ENCODE peak calls at places on chromosomes 16 and 17, in four cellular contexts. One of them, this sample, is unnamed.

GRCh38 chr16:10098991-10099390 is 83.2 kb downstream of the GRIN2A start:
- DNase-seq in upper lobe of right lung: no peak
- DNase-seq in esophagus squamous epithelium: no peak
- DNase-seq in lower lobe of right lung: no peak
- DNase-seq in this sample: no peak

GRCh38 chr16:85829751-85830445 is 30.4 kb downstream of the COX4I1 start:
- DNase-seq in lower lobe of right lung: peak; percentile 73
- DNase-seq in upper lobe of right lung: peak; percentile 82
- DNase-seq in esophagus squamous epithelium: no peak
- DNase-seq in this sample: peak; percentile 83

GRCh38 chr16:85453179-85453678 is 159.9 kb upstream of the GSE1 start:
- DNase-seq in esophagus squamous epithelium: no peak
- DNase-seq in upper lobe of right lung: no peak
- DNase-seq in lower lobe of right lung: no peak
- DNase-seq in this sample: no peak

GRCh38 chr17:35254107-35254802 is 11.4 kb downstream of the SLFN5 start:
- DNase-seq in esophagus squamous epithelium: no peak
- DNase-seq in upper lobe of right lung: no peak
- DNase-seq in lower lobe of right lung: peak; percentile 53
- DNase-seq in this sample: no peak

GRCh38 chr16:9102379-9102778 is 10.9 kb downstream of the HAPSTR1 start:
- DNase-seq in esophagus squamous epithelium: no peak
- DNase-seq in upper lobe of right lung: no peak
- DNase-seq in lower lobe of right lung: no peak
- DNase-seq in this sample: no peak

GRCh38 chr16:48236286-48236685 is 7.8 kb upstream of the LONP2 start:
- DNase-seq in upper lobe of right lung: no peak
- DNase-seq in esophagus squamous epithelium: no peak
- DNase-seq in lower lobe of right lung: no peak
- DNase-seq in this sample: no peak

GRCh38 chr17:8791910-8792270 is 7.3 kb downstream of the MFSD6L start:
- DNase-seq in lower lobe of right lung: no peak
- DNase-seq in upper lobe of right lung: no peak
- DNase-seq in esophagus squamous epithelium: no peak
- DNase-seq in this sample: no peak

GRCh38 chr16:1538804-1539520 is 5.5 kb downstream of the TMEM204 start:
- DNase-seq in upper lobe of right lung: no peak
- DNase-seq in lower lobe of right lung: no peak
- DNase-seq in esophagus squamous epithelium: no peak
- DNase-seq in this sample: peak; percentile 77

GRCh38 chr17:18948476-18949006 is 3.4 kb upstream of the SLC5A10 start:
- DNase-seq in esophagus squamous epithelium: no peak
- DNase-seq in upper lobe of right lung: peak; percentile 52
- DNase-seq in lower lobe of right lung: no peak
- DNase-seq in this sample: peak; percentile 51

GRCh38 chr16:56672761-56673536 is 3.3 kb downstream of the MT1H start:
- DNase-seq in upper lobe of right lung: no peak
- DNase-seq in lower lobe of right lung: no peak
- DNase-seq in esophagus squamous epithelium: no peak
- DNase-seq in this sample: no peak

GRCh38 chr17:39568710-39569109 is 39.0 kb downstream of the NEUROD2 start:
- DNase-seq in upper lobe of right lung: no peak
- DNase-seq in esophagus squamous epithelium: no peak
- DNase-seq in lower lobe of right lung: no peak
- DNase-seq in this sample: no peak

GRCh38 chr16:1159973-1160772 is 7.3 kb downstream of the CACNA1H start:
- DNase-seq in upper lobe of right lung: no peak
- DNase-seq in esophagus squamous epithelium: no peak
- DNase-seq in lower lobe of right lung: no peak
- DNase-seq in this sample: no peak

GRCh38 chr16:3259097-3259496 is 2.7 kb upstream of the MEFV start:
- DNase-seq in lower lobe of right lung: no peak
- DNase-seq in esophagus squamous epithelium: no peak
- DNase-seq in upper lobe of right lung: no peak
- DNase-seq in this sample: peak; percentile 71

GRCh38 chr16:90035902-90036301 is 16.6 kb upstream of the DBNDD1 start:
- DNase-seq in lower lobe of right lung: no peak
- DNase-seq in esophagus squamous epithelium: no peak
- DNase-seq in upper lobe of right lung: no peak
- DNase-seq in this sample: peak; percentile 28

GRCh38 chr16:59249049-59249448 is 514.9 kb upstream of the GOT2 start:
- DNase-seq in upper lobe of right lung: no peak
- DNase-seq in esophagus squamous epithelium: no peak
- DNase-seq in lower lobe of right lung: no peak
- DNase-seq in this sample: no peak

GRCh38 chr17:16917995-16918394 is 53.9 kb downstream of the TNFRSF13B start:
- DNase-seq in esophagus squamous epithelium: no peak
- DNase-seq in lower lobe of right lung: peak; percentile 67
- DNase-seq in upper lobe of right lung: peak; percentile 82
- DNase-seq in this sample: no peak

GRCh38 chr16:75074415-75074793 is 42.2 kb downstream of the LDHD start:
- DNase-seq in upper lobe of right lung: no peak
- DNase-seq in lower lobe of right lung: no peak
- DNase-seq in esophagus squamous epithelium: no peak
- DNase-seq in this sample: no peak

GRCh38 chr16:75071621-75072020 is 45.0 kb downstream of the LDHD start:
- DNase-seq in upper lobe of right lung: no peak
- DNase-seq in lower lobe of right lung: no peak
- DNase-seq in esophagus squamous epithelium: no peak
- DNase-seq in this sample: no peak

GRCh38 chr16:75073551-75074414 is 42.8 kb downstream of the LDHD start:
- DNase-seq in esophagus squamous epithelium: no peak
- DNase-seq in upper lobe of right lung: no peak
- DNase-seq in lower lobe of right lung: no peak
- DNase-seq in this sample: no peak

GRCh38 chr16:75070055-75070841 is 46.3 kb downstream of the LDHD start:
- DNase-seq in lower lobe of right lung: no peak
- DNase-seq in esophagus squamous epithelium: no peak
- DNase-seq in upper lobe of right lung: no peak
- DNase-seq in this sample: no peak

GRCh38 chr16:75072239-75072947 is 44.2 kb downstream of the LDHD start:
- DNase-seq in esophagus squamous epithelium: no peak
- DNase-seq in lower lobe of right lung: no peak
- DNase-seq in upper lobe of right lung: no peak
- DNase-seq in this sample: no peak
- H3K36me3 ChIP-seq in esophagus squamous epithelium: no peaks in the 10 kb centered on the region
- H3K36me3 ChIP-seq in lower lobe of right lung: no peaks in the 10 kb centered on the region
- H3K36me3 ChIP-seq in upper lobe of right lung: no peaks in the 10 kb centered on the region
- H3K36me3 ChIP-seq in this sample: no peaks in the 10 kb centered on the region

GRCh38 chr17:82750241-82750905 is 1.5 kb upstream of the TBCD start:
- DNase-seq in esophagus squamous epithelium: no peak
- DNase-seq in lower lobe of right lung: peak; percentile 48
- DNase-seq in upper lobe of right lung: no peak
- DNase-seq in this sample: no peak

GRCh38 chr17:82748756-82749155 is 3.1 kb upstream of the TBCD start:
- DNase-seq in upper lobe of right lung: no peak
- DNase-seq in esophagus squamous epithelium: no peak
- DNase-seq in lower lobe of right lung: peak; percentile 38
- DNase-seq in this sample: no peak

GRCh38 chr17:82743344-82744219 is 8.2 kb downstream of the FN3K start:
- DNase-seq in lower lobe of right lung: peak; percentile 38
- DNase-seq in esophagus squamous epithelium: no peak
- DNase-seq in upper lobe of right lung: no peak
- DNase-seq in this sample: no peak

GRCh38 chr17:82740906-82741759 is 5.7 kb downstream of the FN3K start:
- DNase-seq in upper lobe of right lung: no peak
- DNase-seq in lower lobe of right lung: peak; percentile 18
- DNase-seq in esophagus squamous epithelium: no peak
- DNase-seq in this sample: no peak

DNA sequence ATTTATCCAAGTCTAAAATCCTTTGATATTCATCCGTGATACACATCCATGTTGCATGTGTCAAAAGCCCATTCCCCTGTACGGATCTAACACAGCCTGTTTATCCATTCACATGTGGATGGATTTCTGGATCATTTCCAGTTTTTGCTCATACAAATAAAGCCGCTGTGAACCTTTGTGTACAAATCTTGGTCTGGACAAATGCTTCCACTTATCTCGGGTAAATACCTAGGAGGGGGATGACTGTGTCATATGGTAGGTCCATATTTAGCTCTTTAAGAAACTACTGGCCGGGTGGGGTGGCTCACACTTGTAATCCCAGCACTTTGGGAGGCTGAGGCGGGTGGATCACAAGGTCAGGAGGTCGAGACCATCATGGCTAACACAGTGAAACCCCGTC is 6.3 kb upstream of the TBCD start:
- DNase-seq in lower lobe of right lung: peak; percentile 15
- DNase-seq in esophagus squamous epithelium: no peak
- DNase-seq in upper lobe of right lung: no peak
- DNase-seq in this sample: no peak
- H3K9me3 ChIP-seq in lower lobe of right lung: peaks cover 4% of the 10 kb centered on the region
- H3K9me3 ChIP-seq in esophagus squamous epithelium: no peaks in the 10 kb centered on the region
- H3K9me3 ChIP-seq in upper lobe of right lung: no peaks in the 10 kb centered on the region
- H3K9me3 ChIP-seq in this sample: no peaks in the 10 kb centered on the region

GRCh38 chr17:78790552-78790951 is 8.5 kb upstream of the CYTH1 start:
- DNase-seq in esophagus squamous epithelium: no peak
- DNase-seq in upper lobe of right lung: no peak
- DNase-seq in lower lobe of right lung: peak; percentile 45
- DNase-seq in this sample: peak; percentile 36
- H3K36me3 ChIP-seq in esophagus squamous epithelium: peaks cover 3% of the 10 kb centered on the region
- H3K36me3 ChIP-seq in upper lobe of right lung: peaks cover 28% of the 10 kb centered on the region
- H3K36me3 ChIP-seq in lower lobe of right lung: peaks cover 27% of the 10 kb centered on the region
- H3K36me3 ChIP-seq in this sample: no peaks in the 10 kb centered on the region

DNA sequence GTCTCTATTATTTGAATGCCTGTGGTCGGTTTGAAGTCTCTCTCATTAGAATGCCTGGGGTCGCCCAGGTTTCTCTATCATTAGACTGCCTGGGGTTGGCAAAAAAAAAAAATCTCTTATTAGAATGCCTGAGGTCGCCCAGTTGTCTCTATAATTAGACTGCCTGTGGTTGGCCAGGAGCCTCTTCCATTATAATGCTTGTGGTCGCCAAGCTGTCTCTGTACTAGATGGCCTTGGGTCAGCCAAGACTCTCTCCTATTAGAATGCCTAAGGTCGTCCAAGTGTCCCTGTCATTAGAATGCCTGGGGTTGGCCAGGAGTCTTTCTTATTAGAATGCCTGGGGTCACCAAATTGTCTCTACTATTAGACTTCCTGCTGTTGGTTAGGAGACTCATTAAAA is 2228.4 kb downstream of the TP53TG3F start:
- DNase-seq in esophagus squamous epithelium: no peak
- DNase-seq in lower lobe of right lung: no peak
- DNase-seq in upper lobe of right lung: no peak
- DNase-seq in this sample: no peak
- H3K9me3 ChIP-seq in esophagus squamous epithelium: no peaks in the 10 kb centered on the region
- H3K9me3 ChIP-seq in lower lobe of right lung: peaks cover 8% of the 10 kb centered on the region
- H3K9me3 ChIP-seq in upper lobe of right lung: peaks cover 5% of the 10 kb centered on the region
- H3K9me3 ChIP-seq in this sample: no peaks in the 10 kb centered on the region

GRCh38 chr16:4392382-4393242 is 21.0 kb downstream of the VASN start:
- DNase-seq in lower lobe of right lung: peak; percentile 47
- DNase-seq in upper lobe of right lung: no peak
- DNase-seq in esophagus squamous epithelium: no peak
- DNase-seq in this sample: peak; percentile 74
- H3K36me3 ChIP-seq in lower lobe of right lung: peaks cover 77% of the 10 kb centered on the region
- H3K36me3 ChIP-seq in upper lobe of right lung: peaks cover 24% of the 10 kb centered on the region
- H3K36me3 ChIP-seq in esophagus squamous epithelium: no peaks in the 10 kb centered on the region
- H3K36me3 ChIP-seq in this sample: no peaks in the 10 kb centered on the region

DNA sequence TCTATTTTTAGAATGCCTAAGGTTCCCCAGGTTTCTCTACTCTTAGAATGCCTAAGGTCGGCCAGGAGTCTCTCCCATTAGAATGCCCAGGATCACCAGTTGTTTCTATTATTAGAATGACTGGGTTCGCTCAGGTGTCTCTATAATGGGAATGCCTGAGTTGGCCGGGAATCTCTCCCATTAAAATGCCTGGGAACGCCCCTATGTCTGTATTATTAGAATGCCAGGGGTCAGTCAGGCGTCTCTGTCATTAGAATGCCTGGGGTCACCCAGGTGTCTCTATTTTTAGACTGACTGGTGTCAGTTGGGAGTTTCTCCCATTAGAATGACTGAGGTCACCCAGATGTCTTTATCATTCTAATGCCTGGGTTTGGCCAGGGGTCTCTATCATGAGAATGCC is 2252.5 kb downstream of the TP53TG3F start:
- DNase-seq in lower lobe of right lung: no peak
- DNase-seq in upper lobe of right lung: no peak
- DNase-seq in esophagus squamous epithelium: no peak
- DNase-seq in this sample: no peak
- H3K9me3 ChIP-seq in lower lobe of right lung: peaks cover 17% of the 10 kb centered on the region
- H3K9me3 ChIP-seq in upper lobe of right lung: peaks cover 13% of the 10 kb centered on the region
- H3K9me3 ChIP-seq in esophagus squamous epithelium: no peaks in the 10 kb centered on the region
- H3K9me3 ChIP-seq in this sample: peaks cover 2% of the 10 kb centered on the region

DNA sequence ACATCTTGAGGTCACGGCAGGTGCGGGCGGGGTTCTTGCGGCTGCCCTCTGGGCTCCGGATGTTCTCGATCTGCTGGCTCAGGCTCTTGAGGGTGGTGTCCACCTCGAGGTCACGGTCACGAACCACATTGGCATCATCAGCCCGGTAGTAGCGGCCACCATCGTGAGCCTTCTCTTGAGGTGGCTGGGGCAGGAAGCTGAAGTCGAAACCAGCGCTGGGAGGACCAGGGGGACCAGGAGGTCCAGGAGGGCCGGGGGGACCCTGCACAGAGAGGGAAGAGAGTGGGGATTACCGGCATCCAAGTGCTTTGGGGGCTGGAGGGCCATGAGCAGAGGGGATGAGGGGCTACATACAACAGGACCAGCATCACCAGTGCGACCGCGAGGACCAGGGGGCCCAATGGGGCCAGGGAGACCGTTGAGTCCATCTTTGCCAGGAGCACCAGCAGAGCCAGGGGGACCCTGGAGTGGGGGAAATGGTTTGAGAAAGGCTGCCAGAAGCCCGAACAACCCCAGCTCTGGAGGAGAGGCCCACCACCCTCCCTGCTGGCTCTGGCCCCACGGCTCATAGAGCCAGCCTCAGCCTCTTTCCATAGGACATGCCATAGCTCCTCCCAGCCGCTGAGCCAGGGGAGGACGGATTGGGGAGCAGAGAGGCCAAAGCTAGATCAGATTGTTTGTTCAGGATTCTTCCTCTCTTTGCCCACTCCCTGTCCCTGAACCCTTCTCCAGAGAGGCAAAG is 14.6 kb downstream of the COL1A1 start:
- DNase-seq in upper lobe of right lung: no peak
- DNase-seq in esophagus squamous epithelium: no peak
- DNase-seq in lower lobe of right lung: no peak
- DNase-seq in this sample: no peak
- H3K36me3 ChIP-seq in upper lobe of right lung: peaks cover 42% of the 10 kb centered on the region
- H3K36me3 ChIP-seq in esophagus squamous epithelium: no peaks in the 10 kb centered on the region
- H3K36me3 ChIP-seq in lower lobe of right lung: peaks cover 59% of the 10 kb centered on the region
- H3K36me3 ChIP-seq in this sample: no peaks in the 10 kb centered on the region

GRCh38 chr16:84040823-84041391 is 1.7 kb downstream of the SLC38A8 start:
- DNase-seq in lower lobe of right lung: peak; percentile 28
- DNase-seq in upper lobe of right lung: no peak
- DNase-seq in esophagus squamous epithelium: no peak
- DNase-seq in this sample: no peak
- H3K9me3 ChIP-seq in lower lobe of right lung: peaks cover 6% of the 10 kb centered on the region
- H3K9me3 ChIP-seq in upper lobe of right lung: no peaks in the 10 kb centered on the region
- H3K9me3 ChIP-seq in esophagus squamous epithelium: no peaks in the 10 kb centered on the region
- H3K9me3 ChIP-seq in this sample: peaks cover 6% of the 10 kb centered on the region

This sample was measured in aorta.